ENCODE peak calls at places on chromosomes 5 and 9, in ten cellular contexts. P is stomach, H is testis, E is IMR-90, I is H54, D is transverse colon, X is NB4, T is gastrocnemius medialis, A is HCT116, Y is ovary. Q is an unnamed sample.

GRCh38 chr5:23352437-23352836 is 155.0 kb upstream of the PRDM9 start:
- DNase-seq in I (no peak), P (no peak), H (peak; percentile 31), A (no peak), X (peak; percentile 59), Y (no peak), E (no peak), T (no peak), D (no peak), Q (no peak)

GRCh38 chr5:154646841-154647759 is 108.1 kb upstream of the LARP1 start:
- DNase-seq in P (peak; percentile 81), Y (peak; percentile 26), H (peak; percentile 51), I (no peak), E (peak; percentile 12), D (peak; percentile 78), X (no peak), A (no peak), T (peak; percentile 73), Q (peak; percentile 19)

GRCh38 chr5:150001660-150002493 is 1.3 kb downstream of the HMGXB3 start:
- DNase-seq in D (peak; percentile 59), A (peak; percentile 48), X (peak; percentile 90), Y (no peak), I (peak; percentile 47), T (peak; percentile 41), E (peak; percentile 75), P (peak; percentile 37), H (peak; percentile 48), Q (peak; percentile 78)

GRCh38 chr5:179805529-179806249 is 977 bp downstream of the MGAT4B start:
- DNase-seq in X (peak; percentile 81), E (no peak), P (no peak), D (no peak), Y (peak; percentile 47), T (peak; percentile 34), I (no peak), A (no peak), H (peak; percentile 44), Q (peak; percentile 46)

GRCh38 chr9:136785956-136786355 is 5.2 kb upstream of the TMEM141 start:
- DNase-seq in P (no peak), E (no peak), T (no peak), A (no peak), Y (no peak), X (no peak), H (no peak), I (no peak), D (no peak), Q (no peak)

GRCh38 chr9:71655141-71655540 is 113.2 kb downstream of the CEMIP2 start:
- DNase-seq in H (no peak), D (no peak), Y (no peak), X (no peak), E (no peak), P (no peak), A (no peak), I (no peak), T (no peak), Q (no peak)

GRCh38 chr9:133184971-133185370 is 21.3 kb upstream of the GBGT1 start:
- DNase-seq in D (peak; percentile 42), A (peak; percentile 64), Y (peak; percentile 75), E (peak; percentile 62), H (peak; percentile 77), P (peak; percentile 46), I (peak; percentile 63), T (no peak), X (peak; percentile 83), Q (peak; percentile 72)

GRCh38 chr9:108142504-108143201 is 653.1 kb upstream of the KLF4 start:
- DNase-seq in Y (peak; percentile 76), P (peak; percentile 55), X (no peak), H (peak; percentile 88), I (no peak), E (peak; percentile 50), D (peak; percentile 85), T (peak; percentile 83), A (no peak), Q (peak; percentile 89)

GRCh38 chr5:91885291-91886265 is 502.5 kb upstream of the ARRDC3 start:
- DNase-seq in I (no peak), P (no peak), X (no peak), T (no peak), A (no peak), H (no peak), E (no peak), D (no peak), Y (no peak), Q (no peak)

GRCh38 chr9:119639287-119639955 is 270.2 kb upstream of the BRINP1 start:
- DNase-seq in E (no peak), H (peak; percentile 65), P (no peak), Y (no peak), I (no peak), X (peak; percentile 24), D (no peak), A (no peak), T (no peak), Q (no peak)

GRCh38 chr9:128412120-128412790 is 8.4 kb upstream of the CERCAM start:
- DNase-seq in A (no peak), I (peak; percentile 70), D (peak; percentile 29), H (peak; percentile 58), E (peak; percentile 31), P (peak; percentile 44), T (no peak), Y (no peak), X (peak; percentile 73), Q (peak; percentile 76)
- TF ChIP-seq POLR2A in A (no peak), I (no peak), D (no peak), H (no peak), E (no peak), P (no peak), T (no peak), Y (no peak), X (no peak), Q (no peak)

DNA sequence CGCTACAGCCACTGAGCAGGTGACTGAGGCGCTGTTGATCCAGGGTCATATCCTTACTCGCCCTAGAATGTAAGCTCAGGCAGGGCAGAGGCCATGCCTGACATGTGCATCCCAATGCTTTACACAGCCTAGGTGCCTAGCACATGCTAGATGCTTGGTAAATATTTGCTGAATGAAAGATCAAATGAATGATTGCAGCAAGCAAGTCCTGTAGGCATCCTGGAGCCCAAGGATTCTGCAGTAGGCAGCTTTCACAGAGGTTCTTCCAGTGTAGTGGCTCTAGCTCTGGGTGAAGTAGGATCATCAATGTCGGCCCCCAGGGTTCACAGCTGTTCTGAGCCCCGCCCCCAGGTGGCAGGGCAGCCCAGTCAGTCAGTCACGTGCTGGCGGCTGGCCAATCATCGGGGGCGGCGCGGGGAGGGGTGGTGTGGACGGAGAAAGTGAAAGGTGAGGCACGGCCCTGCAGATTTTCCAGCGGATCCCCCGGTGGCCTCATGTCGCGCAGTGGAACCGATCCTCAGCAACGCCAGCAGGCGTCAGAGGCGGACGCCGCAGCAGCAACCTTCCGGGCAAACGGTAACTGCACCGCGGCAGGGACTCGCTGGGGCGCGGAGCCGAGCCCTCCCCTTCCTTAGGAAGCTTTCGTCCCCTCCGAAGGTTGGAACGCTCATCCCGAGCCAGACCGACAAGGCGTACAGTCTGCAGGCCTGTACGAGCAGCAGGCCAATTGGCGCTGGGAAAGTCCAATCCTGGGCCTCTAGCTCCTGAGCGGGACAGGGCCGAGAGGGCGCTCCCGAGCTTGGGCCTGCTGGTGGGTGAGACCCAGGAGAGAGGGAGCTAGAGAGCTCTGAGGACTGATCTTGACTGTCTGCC is at the start of gene GALT:
- DNase-seq in P (peak; percentile 96), T (peak; percentile 92), D (peak; percentile 98), A (peak; percentile 65), Y (peak; percentile 95), I (peak; percentile 77), E (peak; percentile 77), H (peak; percentile 96), X (peak; percentile 98), Q (peak; percentile 88)
- TF ChIP-seq POLR2A in P (no peak), T (peak; percentile 30), D (peak; percentile 74), A (peak; percentile 85), Y (no peak), I (peak; percentile 67), E (no peak), H (no peak), X (peak; percentile 89), Q (peak; percentile 51)

DNA sequence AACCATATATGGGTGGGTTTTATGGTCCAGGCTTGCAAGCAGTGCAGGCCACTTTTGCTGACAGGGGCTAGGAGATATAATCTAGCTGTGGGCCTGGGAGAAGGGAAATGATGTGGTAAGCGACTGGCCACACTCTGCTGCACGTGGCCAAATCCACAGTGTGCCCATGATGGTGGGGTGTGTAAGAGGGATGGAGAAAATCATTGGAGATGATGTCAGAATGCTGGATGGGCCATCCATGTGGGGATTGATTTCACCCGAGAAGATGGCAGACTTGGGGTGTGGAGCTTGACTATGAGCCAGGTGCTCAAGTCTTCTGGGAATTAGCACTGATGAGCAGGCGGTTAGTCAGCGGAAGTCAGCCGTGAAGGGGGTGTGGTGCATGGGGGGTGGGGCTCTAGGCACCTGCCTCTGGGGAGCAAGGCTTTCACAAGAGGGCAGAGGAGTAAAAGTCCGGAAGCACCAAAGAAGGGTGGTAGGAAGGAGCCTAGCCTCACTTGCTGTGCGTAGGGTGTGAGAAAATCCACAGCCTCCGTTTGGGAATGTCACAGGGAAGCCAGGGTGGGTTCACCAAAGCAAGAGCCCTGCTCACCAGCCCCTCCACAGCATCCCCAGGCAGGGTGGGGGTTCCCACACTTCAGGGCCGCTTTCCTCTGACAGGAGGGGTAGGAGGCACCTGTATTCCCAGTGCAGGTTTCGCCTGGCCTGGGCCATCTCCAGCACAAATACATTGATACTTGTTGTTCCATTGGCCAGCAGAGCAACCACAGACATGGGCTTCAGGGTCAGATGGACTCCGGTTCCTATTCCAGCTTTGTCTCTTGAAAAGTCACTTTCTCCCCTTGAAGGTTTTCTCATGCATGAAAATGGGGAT is 44.5 kb upstream of the ANGPTL2 start:
- DNase-seq in H (peak; percentile 10), E (peak; percentile 36), X (peak; percentile 94), D (peak; percentile 26), I (peak; percentile 74), Y (no peak), A (peak; percentile 47), T (no peak), P (peak; percentile 26), Q (no peak)
- TF ChIP-seq POLR2A in H (no peak), E (no peak), X (no peak), D (no peak), I (no peak), Y (no peak), A (no peak), T (no peak), P (no peak), Q (no peak)

GRCh38 chr5:138565100-138565821 is 9.9 kb downstream of the HSPA9 start:
- DNase-seq in I (no peak), X (no peak), D (no peak), P (no peak), T (no peak), H (no peak), Y (no peak), E (no peak), A (no peak), Q (no peak)

GRCh38 chr5:138564242-138564641 is 11.0 kb downstream of the HSPA9 start:
- DNase-seq in D (no peak), T (no peak), X (no peak), Y (no peak), A (no peak), I (no peak), P (no peak), E (no peak), H (no peak), Q (no peak)

GRCh38 chr5:138557677-138558076 is 14.6 kb upstream of the ETF1 start:
- DNase-seq in A (no peak), I (no peak), T (no peak), P (no peak), D (no peak), H (no peak), E (no peak), Y (no peak), X (no peak), Q (no peak)

GRCh38 chr5:138563340-138564118 is 11.7 kb downstream of the HSPA9 start:
- DNase-seq in D (no peak), E (no peak), A (no peak), T (no peak), H (no peak), P (no peak), I (no peak), X (no peak), Y (no peak), Q (no peak)

GRCh38 chr5:138559937-138560336 is 15.3 kb downstream of the HSPA9 start:
- DNase-seq in D (no peak), X (no peak), I (no peak), H (no peak), E (no peak), Y (no peak), P (peak; percentile 40), A (no peak), T (no peak), Q (no peak)
- TF ChIP-seq POLR2A in D (no peak), X (no peak), I (no peak), H (no peak), E (no peak), Y (no peak), P (no peak), A (no peak), T (no peak), Q (no peak)